ENCODE peak calls at places on chromosomes 2 and 18, in ten cellular contexts. One of them, this sample, is unnamed.

GRCh38 chr2:240419321-240419720 is 16.1 kb upstream of the GPC1 start:
- DNase-seq in NCI-H1105: no peak
- DNase-seq in amniotic epithelial cell: no peak
- DNase-seq in amniotic stem cell: no peak
- DNase-seq in HTR-8/SVneo: no peak
- DNase-seq in GM23248: no peak
- DNase-seq in SHP77: no peak
- DNase-seq in HuH-7: no peak
- DNase-seq in stimulated activated CD4-positive, alpha-beta T cell treated with anti-CD3 and anti-CD28 coated beads, Interleukin-1b, Interleukin-23, amount 100 ng/mL, for 4 hours: no peak
- DNase-seq in heart right ventricle: no peak
- DNase-seq in this sample: no peak

GRCh38 chr2:39593439-39594393 is 72.0 kb upstream of the TMEM178A start:
- DNase-seq in NCI-H1105: no peak
- DNase-seq in amniotic epithelial cell: peak
- DNase-seq in amniotic stem cell: peak
- DNase-seq in HTR-8/SVneo: peak
- DNase-seq in GM23248: peak
- DNase-seq in SHP77: no peak
- DNase-seq in HuH-7: peak
- DNase-seq in stimulated activated CD4-positive, alpha-beta T cell treated with anti-CD3 and anti-CD28 coated beads, Interleukin-1b, Interleukin-23, amount 100 ng/mL, for 4 hours: no peak
- DNase-seq in heart right ventricle: no peak
- DNase-seq in this sample: no peak

GRCh38 chr2:10495988-10496313 is 47.8 kb upstream of the ODC1 start:
- DNase-seq in NCI-H1105: no peak
- DNase-seq in amniotic epithelial cell: no peak
- DNase-seq in amniotic stem cell: no peak
- DNase-seq in HTR-8/SVneo: no peak
- DNase-seq in GM23248: no peak
- DNase-seq in SHP77: no peak
- DNase-seq in HuH-7: no peak
- DNase-seq in stimulated activated CD4-positive, alpha-beta T cell treated with anti-CD3 and anti-CD28 coated beads, Interleukin-1b, Interleukin-23, amount 100 ng/mL, for 4 hours: no peak
- DNase-seq in heart right ventricle: no peak
- DNase-seq in this sample: no peak

GRCh38 chr2:27356056-27356381 is 545 bp downstream of the GTF3C2 start:
- DNase-seq in NCI-H1105: peak
- DNase-seq in amniotic epithelial cell: peak
- DNase-seq in amniotic stem cell: peak
- DNase-seq in HTR-8/SVneo: peak
- DNase-seq in GM23248: peak
- DNase-seq in SHP77: peak
- DNase-seq in HuH-7: peak
- DNase-seq in stimulated activated CD4-positive, alpha-beta T cell treated with anti-CD3 and anti-CD28 coated beads, Interleukin-1b, Interleukin-23, amount 100 ng/mL, for 4 hours: no peak
- DNase-seq in heart right ventricle: peak
- DNase-seq in this sample: no peak

GRCh38 chr2:41928593-41928992 is 119.2 kb upstream of the PKDCC start:
- DNase-seq in NCI-H1105: no peak
- DNase-seq in amniotic epithelial cell: peak
- DNase-seq in amniotic stem cell: peak
- DNase-seq in HTR-8/SVneo: peak
- DNase-seq in GM23248: peak
- DNase-seq in SHP77: no peak
- DNase-seq in HuH-7: no peak
- DNase-seq in stimulated activated CD4-positive, alpha-beta T cell treated with anti-CD3 and anti-CD28 coated beads, Interleukin-1b, Interleukin-23, amount 100 ng/mL, for 4 hours: no peak
- DNase-seq in heart right ventricle: no peak
- DNase-seq in this sample: no peak

GRCh38 chr18:25282922-25283703 is 68.9 kb downstream of the ZNF521 start:
- DNase-seq in NCI-H1105: no peak
- DNase-seq in amniotic epithelial cell: no peak
- DNase-seq in amniotic stem cell: no peak
- DNase-seq in HTR-8/SVneo: no peak
- DNase-seq in GM23248: no peak
- DNase-seq in SHP77: no peak
- DNase-seq in HuH-7: no peak
- DNase-seq in stimulated activated CD4-positive, alpha-beta T cell treated with anti-CD3 and anti-CD28 coated beads, Interleukin-1b, Interleukin-23, amount 100 ng/mL, for 4 hours: no peak
- DNase-seq in heart right ventricle: no peak
- DNase-seq in this sample: no peak

GRCh38 chr2:36530178-36530982 is 67.6 kb downstream of the FEZ2 start:
- DNase-seq in NCI-H1105: no peak
- DNase-seq in amniotic epithelial cell: peak
- DNase-seq in amniotic stem cell: no peak
- DNase-seq in HTR-8/SVneo: no peak
- DNase-seq in GM23248: peak
- DNase-seq in SHP77: no peak
- DNase-seq in HuH-7: no peak
- DNase-seq in stimulated activated CD4-positive, alpha-beta T cell treated with anti-CD3 and anti-CD28 coated beads, Interleukin-1b, Interleukin-23, amount 100 ng/mL, for 4 hours: no peak
- DNase-seq in heart right ventricle: no peak
- DNase-seq in this sample: no peak

GRCh38 chr2:181310967-181311366 is 146.2 kb upstream of the ITGA4 start:
- DNase-seq in NCI-H1105: no peak
- DNase-seq in amniotic epithelial cell: no peak
- DNase-seq in amniotic stem cell: no peak
- DNase-seq in HTR-8/SVneo: no peak
- DNase-seq in GM23248: no peak
- DNase-seq in SHP77: no peak
- DNase-seq in HuH-7: no peak
- DNase-seq in stimulated activated CD4-positive, alpha-beta T cell treated with anti-CD3 and anti-CD28 coated beads, Interleukin-1b, Interleukin-23, amount 100 ng/mL, for 4 hours: no peak
- DNase-seq in heart right ventricle: no peak
- DNase-seq in this sample: no peak

GRCh38 chr18:32040936-32041335 is 22.3 kb downstream of the RNF125 start:
- DNase-seq in NCI-H1105: no peak
- DNase-seq in amniotic epithelial cell: no peak
- DNase-seq in amniotic stem cell: no peak
- DNase-seq in HTR-8/SVneo: no peak
- DNase-seq in GM23248: no peak
- DNase-seq in SHP77: no peak
- DNase-seq in HuH-7: no peak
- DNase-seq in stimulated activated CD4-positive, alpha-beta T cell treated with anti-CD3 and anti-CD28 coated beads, Interleukin-1b, Interleukin-23, amount 100 ng/mL, for 4 hours: no peak
- DNase-seq in heart right ventricle: no peak
- DNase-seq in this sample: peak

GRCh38 chr2:33313039-33313438 is 163.4 kb upstream of the RASGRP3 start:
- DNase-seq in NCI-H1105: no peak
- DNase-seq in amniotic epithelial cell: no peak
- DNase-seq in amniotic stem cell: no peak
- DNase-seq in HTR-8/SVneo: no peak
- DNase-seq in GM23248: peak
- DNase-seq in SHP77: no peak
- DNase-seq in HuH-7: no peak
- DNase-seq in stimulated activated CD4-positive, alpha-beta T cell treated with anti-CD3 and anti-CD28 coated beads, Interleukin-1b, Interleukin-23, amount 100 ng/mL, for 4 hours: no peak
- DNase-seq in heart right ventricle: no peak
- DNase-seq in this sample: no peak

GRCh38 chr2:30425326-30425725 is 21.7 kb upstream of the LCLAT1 start:
- DNase-seq in NCI-H1105: no peak
- DNase-seq in amniotic epithelial cell: no peak
- DNase-seq in amniotic stem cell: peak
- DNase-seq in HTR-8/SVneo: no peak
- DNase-seq in GM23248: peak
- DNase-seq in SHP77: no peak
- DNase-seq in HuH-7: no peak
- DNase-seq in stimulated activated CD4-positive, alpha-beta T cell treated with anti-CD3 and anti-CD28 coated beads, Interleukin-1b, Interleukin-23, amount 100 ng/mL, for 4 hours: no peak
- DNase-seq in heart right ventricle: no peak
- DNase-seq in this sample: no peak

GRCh38 chr2:216888907-216889622 is 29.2 kb upstream of the TNP1 start:
- DNase-seq in NCI-H1105: no peak
- DNase-seq in amniotic epithelial cell: no peak
- DNase-seq in amniotic stem cell: no peak
- DNase-seq in HTR-8/SVneo: no peak
- DNase-seq in GM23248: no peak
- DNase-seq in SHP77: no peak
- DNase-seq in HuH-7: no peak
- DNase-seq in stimulated activated CD4-positive, alpha-beta T cell treated with anti-CD3 and anti-CD28 coated beads, Interleukin-1b, Interleukin-23, amount 100 ng/mL, for 4 hours: no peak
- DNase-seq in heart right ventricle: peak
- DNase-seq in this sample: no peak

GRCh38 chr18:8932866-8933265 is 169.6 kb upstream of the NDUFV2 start:
- DNase-seq in NCI-H1105: no peak
- DNase-seq in amniotic epithelial cell: no peak
- DNase-seq in amniotic stem cell: no peak
- DNase-seq in HTR-8/SVneo: no peak
- DNase-seq in GM23248: no peak
- DNase-seq in SHP77: no peak
- DNase-seq in HuH-7: no peak
- DNase-seq in stimulated activated CD4-positive, alpha-beta T cell treated with anti-CD3 and anti-CD28 coated beads, Interleukin-1b, Interleukin-23, amount 100 ng/mL, for 4 hours: no peak
- DNase-seq in heart right ventricle: no peak
- DNase-seq in this sample: no peak

GRCh38 chr2:133266075-133266925 is 302.0 kb downstream of the NCKAP5 start:
- DNase-seq in NCI-H1105: peak
- DNase-seq in amniotic epithelial cell: peak
- DNase-seq in amniotic stem cell: no peak
- DNase-seq in HTR-8/SVneo: peak
- DNase-seq in GM23248: peak
- DNase-seq in SHP77: peak
- DNase-seq in HuH-7: peak
- DNase-seq in stimulated activated CD4-positive, alpha-beta T cell treated with anti-CD3 and anti-CD28 coated beads, Interleukin-1b, Interleukin-23, amount 100 ng/mL, for 4 hours: no peak
- DNase-seq in heart right ventricle: peak
- DNase-seq in this sample: no peak

This sample was measured in naive thymus-derived CD4-positive, alpha-beta T cell.